ENCODE peak calls at places on chromosomes 6 and 20, in five cellular contexts. One of them, this sample, is unnamed.
A peak's percentile ranks its signal among the peaks of the same experiment; 100 is the strongest.

GRCh38 chr20:10414982-10415650 is 18.9 kb downstream of the MKKS start:
- DNase-seq in brain microvascular endothelial cell: peak; percentile 16
- DNase-seq in adrenal gland: no peak
- DNase-seq in fibroblast of the aortic adventitia: no peak
- DNase-seq in foreskin fibroblast: no peak
- DNase-seq in this sample: peak; percentile 53

GRCh38 chr6:24520929-24521546 is 26.3 kb downstream of the ALDH5A1 start:
- DNase-seq in foreskin fibroblast: peak; percentile 40
- DNase-seq in adrenal gland: peak; percentile 24
- DNase-seq in fibroblast of the aortic adventitia: peak; percentile 10
- DNase-seq in brain microvascular endothelial cell: peak; percentile 31
- DNase-seq in this sample: peak; percentile 35

GRCh38 chr6:35139924-35140524 is 1.1 kb downstream of the TCP11 start:
- DNase-seq in brain microvascular endothelial cell: peak; percentile 57
- DNase-seq in foreskin fibroblast: peak; percentile 90
- DNase-seq in fibroblast of the aortic adventitia: peak; percentile 86
- DNase-seq in adrenal gland: peak; percentile 38
- DNase-seq in this sample: peak; percentile 89

GRCh38 chr20:45383131-45383530 is 5.0 kb upstream of the TP53TG5 start:
- DNase-seq in adrenal gland: no peak
- DNase-seq in foreskin fibroblast: peak; percentile 25
- DNase-seq in brain microvascular endothelial cell: no peak
- DNase-seq in fibroblast of the aortic adventitia: peak; percentile 33
- DNase-seq in this sample: no peak

GRCh38 chr6:88823998-88824397 is 139.4 kb downstream of the RNGTT start:
- DNase-seq in adrenal gland: no peak
- DNase-seq in brain microvascular endothelial cell: peak; percentile 51
- DNase-seq in fibroblast of the aortic adventitia: peak; percentile 40
- DNase-seq in foreskin fibroblast: peak; percentile 58
- DNase-seq in this sample: peak; percentile 39

GRCh38 chr6:26342106-26342999 is 22.6 kb upstream of the BTN3A2 start:
- DNase-seq in brain microvascular endothelial cell: peak; percentile 62
- DNase-seq in fibroblast of the aortic adventitia: peak; percentile 52
- DNase-seq in foreskin fibroblast: peak; percentile 82
- DNase-seq in adrenal gland: no peak
- DNase-seq in this sample: peak; percentile 43

GRCh38 chr20:14632906-14633305 is 295.5 kb upstream of the FLRT3 start:
- DNase-seq in brain microvascular endothelial cell: no peak
- DNase-seq in fibroblast of the aortic adventitia: no peak
- DNase-seq in adrenal gland: no peak
- DNase-seq in foreskin fibroblast: no peak
- DNase-seq in this sample: peak; percentile 27

GRCh38 chr20:56624786-56625681 is 4.1 kb upstream of the TFAP2C start:
- DNase-seq in adrenal gland: no peak
- DNase-seq in brain microvascular endothelial cell: no peak
- DNase-seq in foreskin fibroblast: no peak
- DNase-seq in fibroblast of the aortic adventitia: no peak
- DNase-seq in this sample: no peak

GRCh38 chr20:19885981-19886665 is 128.1 kb downstream of the RIN2 start:
- DNase-seq in adrenal gland: peak; percentile 74
- DNase-seq in fibroblast of the aortic adventitia: peak; percentile 50
- DNase-seq in brain microvascular endothelial cell: peak; percentile 16
- DNase-seq in foreskin fibroblast: peak; percentile 66
- DNase-seq in this sample: peak; percentile 53

GRCh38 chr20:47358052-47358671 is 1.7 kb upstream of the ZMYND8 start:
- DNase-seq in foreskin fibroblast: no peak
- DNase-seq in adrenal gland: no peak
- DNase-seq in brain microvascular endothelial cell: no peak
- DNase-seq in fibroblast of the aortic adventitia: no peak
- DNase-seq in this sample: no peak

GRCh38 chr6:147651249-147652063 is 143.0 kb downstream of the SAMD5 start:
- DNase-seq in brain microvascular endothelial cell: peak; percentile 56
- DNase-seq in foreskin fibroblast: peak; percentile 69
- DNase-seq in fibroblast of the aortic adventitia: no peak
- DNase-seq in adrenal gland: no peak
- DNase-seq in this sample: peak; percentile 29

GRCh38 chr6:28789553-28790083 is 134.2 kb downstream of the TRIM27 start:
- DNase-seq in fibroblast of the aortic adventitia: peak; percentile 74
- DNase-seq in foreskin fibroblast: peak; percentile 71
- DNase-seq in adrenal gland: no peak
- DNase-seq in brain microvascular endothelial cell: peak; percentile 62
- DNase-seq in this sample: peak; percentile 57

GRCh38 chr20:52493177-52493711 is 301.7 kb upstream of the ZFP64 start:
- DNase-seq in foreskin fibroblast: no peak
- DNase-seq in brain microvascular endothelial cell: no peak
- DNase-seq in adrenal gland: peak; percentile 24
- DNase-seq in fibroblast of the aortic adventitia: peak; percentile 7
- DNase-seq in this sample: peak; percentile 80

GRCh38 chr20:50415516-50416268 is 94.5 kb upstream of the PTPN1 start:
- DNase-seq in fibroblast of the aortic adventitia: peak; percentile 93
- DNase-seq in adrenal gland: peak; percentile 100
- DNase-seq in foreskin fibroblast: peak; percentile 98
- DNase-seq in brain microvascular endothelial cell: peak; percentile 83
- DNase-seq in this sample: peak; percentile 98

GRCh38 chr6:42405025-42405424 is 46.7 kb downstream of the TRERF1 start:
- DNase-seq in foreskin fibroblast: peak; percentile 89
- DNase-seq in brain microvascular endothelial cell: peak; percentile 35
- DNase-seq in adrenal gland: no peak
- DNase-seq in fibroblast of the aortic adventitia: peak; percentile 74
- DNase-seq in this sample: peak; percentile 60

GRCh38 chr6:14412026-14412425 is 294.5 kb downstream of the CD83 start:
- DNase-seq in adrenal gland: no peak
- DNase-seq in brain microvascular endothelial cell: no peak
- DNase-seq in fibroblast of the aortic adventitia: peak; percentile 24
- DNase-seq in foreskin fibroblast: no peak
- DNase-seq in this sample: peak; percentile 14

GRCh38 chr6:53042112-53042511 is 23.1 kb upstream of the FBXO9 start:
- DNase-seq in brain microvascular endothelial cell: peak; percentile 73
- DNase-seq in fibroblast of the aortic adventitia: peak; percentile 92
- DNase-seq in foreskin fibroblast: peak; percentile 91
- DNase-seq in adrenal gland: no peak
- DNase-seq in this sample: peak; percentile 83

GRCh38 chr6:140893432-140893831 is 1239.3 kb upstream of the GJE1 start:
- DNase-seq in brain microvascular endothelial cell: no peak
- DNase-seq in fibroblast of the aortic adventitia: no peak
- DNase-seq in adrenal gland: no peak
- DNase-seq in foreskin fibroblast: no peak
- DNase-seq in this sample: no peak

GRCh38 chr6:161353208-161353613 is 79.3 kb upstream of the AGPAT4 start:
- DNase-seq in foreskin fibroblast: no peak
- DNase-seq in brain microvascular endothelial cell: no peak
- DNase-seq in adrenal gland: no peak
- DNase-seq in fibroblast of the aortic adventitia: no peak
- DNase-seq in this sample: peak; percentile 16
- TF ChIP-seq CTCF in foreskin fibroblast: no peak
- TF ChIP-seq CTCF in brain microvascular endothelial cell: peak; percentile 57
- TF ChIP-seq CTCF in adrenal gland: no peak
- TF ChIP-seq CTCF in fibroblast of the aortic adventitia: peak; percentile 25
- TF ChIP-seq CTCF in this sample: peak; percentile 17

GRCh38 chr6:17043148-17043522 is 58.7 kb upstream of the STMND1 start:
- DNase-seq in fibroblast of the aortic adventitia: no peak
- DNase-seq in foreskin fibroblast: no peak
- DNase-seq in brain microvascular endothelial cell: no peak
- DNase-seq in adrenal gland: no peak
- DNase-seq in this sample: no peak
- H3K4me3 ChIP-seq in fibroblast of the aortic adventitia: no peak overlapping the region
- H3K4me3 ChIP-seq in foreskin fibroblast: no peak overlapping the region
- H3K4me3 ChIP-seq in brain microvascular endothelial cell: no peak overlapping the region
- H3K4me3 ChIP-seq in adrenal gland: no peak overlapping the region
- H3K4me3 ChIP-seq in this sample: no peak overlapping the region

GRCh38 chr20:11445161-11445560 is 472.5 kb upstream of the BTBD3 start:
- DNase-seq in fibroblast of the aortic adventitia: no peak
- DNase-seq in adrenal gland: no peak
- DNase-seq in brain microvascular endothelial cell: no peak
- DNase-seq in foreskin fibroblast: no peak
- DNase-seq in this sample: no peak
- TF ChIP-seq CTCF in fibroblast of the aortic adventitia: no peak
- TF ChIP-seq CTCF in adrenal gland: no peak
- TF ChIP-seq CTCF in brain microvascular endothelial cell: no peak
- TF ChIP-seq CTCF in foreskin fibroblast: no peak
- TF ChIP-seq CTCF in this sample: no peak

GRCh38 chr20:62361799-62362589 is 5.1 kb downstream of the LAMA5 start:
- DNase-seq in foreskin fibroblast: no peak
- DNase-seq in adrenal gland: peak; percentile 23
- DNase-seq in brain microvascular endothelial cell: no peak
- DNase-seq in fibroblast of the aortic adventitia: no peak
- DNase-seq in this sample: no peak

GRCh38 chr20:62362991-62363919 is 3.9 kb downstream of the LAMA5 start:
- DNase-seq in brain microvascular endothelial cell: no peak
- DNase-seq in adrenal gland: peak; percentile 27
- DNase-seq in fibroblast of the aortic adventitia: no peak
- DNase-seq in foreskin fibroblast: peak; percentile 52
- DNase-seq in this sample: no peak

GRCh38 chr20:62359491-62360121 is 7.5 kb downstream of the LAMA5 start:
- DNase-seq in foreskin fibroblast: peak; percentile 42
- DNase-seq in adrenal gland: peak; percentile 30
- DNase-seq in fibroblast of the aortic adventitia: peak; percentile 73
- DNase-seq in brain microvascular endothelial cell: peak; percentile 75
- DNase-seq in this sample: peak; percentile 86

GRCh38 chr20:62362590-62362940 is 4.5 kb downstream of the LAMA5 start:
- DNase-seq in adrenal gland: no peak
- DNase-seq in fibroblast of the aortic adventitia: no peak
- DNase-seq in foreskin fibroblast: no peak
- DNase-seq in brain microvascular endothelial cell: no peak
- DNase-seq in this sample: no peak

GRCh38 chr20:62360854-62361798 is 6.0 kb downstream of the LAMA5 start:
- DNase-seq in adrenal gland: peak; percentile 32
- DNase-seq in brain microvascular endothelial cell: no peak
- DNase-seq in foreskin fibroblast: no peak
- DNase-seq in fibroblast of the aortic adventitia: no peak
- DNase-seq in this sample: no peak
- H3K4me3 ChIP-seq in adrenal gland: no peak overlapping the region
- H3K4me3 ChIP-seq in brain microvascular endothelial cell: no peak overlapping the region
- H3K4me3 ChIP-seq in foreskin fibroblast: no peak overlapping the region
- H3K4me3 ChIP-seq in fibroblast of the aortic adventitia: no peak overlapping the region
- H3K4me3 ChIP-seq in this sample: no peak overlapping the region

GRCh38 chr6:143974089-143974488 is 34.0 kb downstream of the PLAGL1 start:
- DNase-seq in adrenal gland: no peak
- DNase-seq in brain microvascular endothelial cell: no peak
- DNase-seq in fibroblast of the aortic adventitia: no peak
- DNase-seq in foreskin fibroblast: no peak
- DNase-seq in this sample: no peak
- TF ChIP-seq CTCF in adrenal gland: no peak
- TF ChIP-seq CTCF in brain microvascular endothelial cell: no peak
- TF ChIP-seq CTCF in fibroblast of the aortic adventitia: no peak
- TF ChIP-seq CTCF in foreskin fibroblast: no peak
- TF ChIP-seq CTCF in this sample: no peak

GRCh38 chr20:4266183-4266582 is 250.8 kb upstream of the RNF24 start:
- DNase-seq in fibroblast of the aortic adventitia: no peak
- DNase-seq in foreskin fibroblast: no peak
- DNase-seq in brain microvascular endothelial cell: no peak
- DNase-seq in adrenal gland: no peak
- DNase-seq in this sample: no peak
- H3K4me3 ChIP-seq in fibroblast of the aortic adventitia: no peak overlapping the region
- H3K4me3 ChIP-seq in foreskin fibroblast: no peak overlapping the region
- H3K4me3 ChIP-seq in brain microvascular endothelial cell: no peak overlapping the region
- H3K4me3 ChIP-seq in adrenal gland: no peak overlapping the region
- H3K4me3 ChIP-seq in this sample: no peak overlapping the region

GRCh38 chr6:123770247-123770949 is 33.3 kb upstream of the NKAIN2 start:
- DNase-seq in brain microvascular endothelial cell: no peak
- DNase-seq in fibroblast of the aortic adventitia: peak; percentile 36
- DNase-seq in adrenal gland: no peak
- DNase-seq in foreskin fibroblast: no peak
- DNase-seq in this sample: peak; percentile 3
- TF ChIP-seq CTCF in brain microvascular endothelial cell: no peak
- TF ChIP-seq CTCF in fibroblast of the aortic adventitia: no peak
- TF ChIP-seq CTCF in adrenal gland: no peak
- TF ChIP-seq CTCF in foreskin fibroblast: no peak
- TF ChIP-seq CTCF in this sample: no peak

GRCh38 chr20:32585011-32585518 is at the start of gene NOL4L:
- DNase-seq in adrenal gland: peak; percentile 52
- DNase-seq in fibroblast of the aortic adventitia: no peak
- DNase-seq in foreskin fibroblast: peak; percentile 61
- DNase-seq in brain microvascular endothelial cell: no peak
- DNase-seq in this sample: no peak

GRCh38 chr20:32581839-32582658 is 3.1 kb downstream of the NOL4L start:
- DNase-seq in foreskin fibroblast: no peak
- DNase-seq in brain microvascular endothelial cell: no peak
- DNase-seq in adrenal gland: no peak
- DNase-seq in fibroblast of the aortic adventitia: no peak
- DNase-seq in this sample: no peak

GRCh38 chr20:32582659-32583580 is 2.2 kb downstream of the NOL4L start:
- DNase-seq in foreskin fibroblast: peak; percentile 39
- DNase-seq in adrenal gland: no peak
- DNase-seq in fibroblast of the aortic adventitia: no peak
- DNase-seq in brain microvascular endothelial cell: no peak
- DNase-seq in this sample: no peak

GRCh38 chr20:32585519-32586127 is 490 bp upstream of the NOL4L start:
- DNase-seq in adrenal gland: no peak
- DNase-seq in fibroblast of the aortic adventitia: no peak
- DNase-seq in brain microvascular endothelial cell: no peak
- DNase-seq in foreskin fibroblast: no peak
- DNase-seq in this sample: no peak

GRCh38 chr20:32583581-32584045 is 1.5 kb downstream of the NOL4L start:
- DNase-seq in foreskin fibroblast: no peak
- DNase-seq in adrenal gland: no peak
- DNase-seq in fibroblast of the aortic adventitia: no peak
- DNase-seq in brain microvascular endothelial cell: no peak
- DNase-seq in this sample: no peak
- H3K4me3 ChIP-seq in foreskin fibroblast: no peak overlapping the region
- H3K4me3 ChIP-seq in adrenal gland: peak overlapping the region; percentile 49
- H3K4me3 ChIP-seq in fibroblast of the aortic adventitia: peak overlapping the region; percentile 74
- H3K4me3 ChIP-seq in brain microvascular endothelial cell: peak overlapping the region; percentile 35
- H3K4me3 ChIP-seq in this sample: peak overlapping the region; percentile 62

GRCh38 chr6:46491789-46492547 is 719 bp upstream of the RCAN2 start:
- DNase-seq in foreskin fibroblast: peak; percentile 75
- DNase-seq in adrenal gland: peak; percentile 44
- DNase-seq in brain microvascular endothelial cell: no peak
- DNase-seq in fibroblast of the aortic adventitia: peak; percentile 11
- DNase-seq in this sample: peak; percentile 3
- TF ChIP-seq CTCF in foreskin fibroblast: peak; percentile 85
- TF ChIP-seq CTCF in adrenal gland: peak; percentile 61
- TF ChIP-seq CTCF in brain microvascular endothelial cell: peak; percentile 61
- TF ChIP-seq CTCF in fibroblast of the aortic adventitia: peak; percentile 55
- TF ChIP-seq CTCF in this sample: peak; percentile 13

GRCh38 chr20:4167261-4168004 is 152.1 kb upstream of the RNF24 start:
- DNase-seq in brain microvascular endothelial cell: no peak
- DNase-seq in foreskin fibroblast: no peak
- DNase-seq in fibroblast of the aortic adventitia: no peak
- DNase-seq in adrenal gland: no peak
- DNase-seq in this sample: no peak
- H3K4me3 ChIP-seq in brain microvascular endothelial cell: no peak overlapping the region
- H3K4me3 ChIP-seq in foreskin fibroblast: no peak overlapping the region
- H3K4me3 ChIP-seq in fibroblast of the aortic adventitia: no peak overlapping the region
- H3K4me3 ChIP-seq in adrenal gland: no peak overlapping the region
- H3K4me3 ChIP-seq in this sample: no peak overlapping the region